ENCODE peak calls at places on chromosomes 5 and 9, in eight cellular contexts. K, E, G, S, U, J, I and N are unnamed samples.

GRCh38 chr9:114278881-114279570 is 43.9 kb upstream of the ORM1 start:
- DNase-seq in K (no peak), E (peak), G (no peak), S (no peak), U (no peak), J (peak), I (peak), N (no peak)

GRCh38 chr5:154708845-154709244 is 46.3 kb upstream of the LARP1 start:
- DNase-seq in K (no peak), E (peak), G (no peak), S (no peak), U (no peak), J (peak), I (no peak), N (no peak)

GRCh38 chr9:17342696-17343095 is 207.9 kb downstream of the CNTLN start:
- DNase-seq in K (peak), E (no peak), G (no peak), S (peak), U (no peak), J (no peak), I (no peak), N (no peak)

GRCh38 chr5:5933651-5934050 is 444.7 kb downstream of the MED10 start:
- DNase-seq in K (peak), E (no peak), G (no peak), S (no peak), U (no peak), J (no peak), I (no peak), N (peak)

GRCh38 chr5:168756517-168757391 is 177.6 kb upstream of the PANK3 start:
- DNase-seq in K (peak), E (no peak), G (no peak), S (no peak), U (no peak), J (no peak), I (no peak), N (no peak)

GRCh38 chr9:120377268-120378150 is 202.5 kb downstream of the CDK5RAP2 start:
- DNase-seq in K (no peak), E (peak), G (no peak), S (no peak), U (no peak), J (no peak), I (no peak), N (no peak)

GRCh38 chr9:128078504-128079434 is 10.7 kb downstream of the SLC25A25 start:
- DNase-seq in K (no peak), E (peak), G (no peak), S (no peak), U (no peak), J (peak), I (no peak), N (no peak)

GRCh38 chr5:2383678-2384025 is 367.8 kb downstream of the IRX2 start:
- DNase-seq in K (no peak), E (no peak), G (no peak), S (no peak), U (no peak), J (no peak), I (peak), N (no peak)

GRCh38 chr5:98483301-98483700 is 290.2 kb upstream of the RGMB start:
- DNase-seq in K (no peak), E (peak), G (no peak), S (no peak), U (peak), J (no peak), I (no peak), N (no peak)

GRCh38 chr9:109387206-109387605 is 66.3 kb upstream of the EPB41L4B start:
- DNase-seq in K (no peak), E (no peak), G (no peak), S (no peak), U (no peak), J (no peak), I (no peak), N (no peak)

GRCh38 chr9:24961787-24962186 is 416.1 kb upstream of the IZUMO3 start:
- DNase-seq in K (no peak), E (no peak), G (no peak), S (no peak), U (no peak), J (no peak), I (no peak), N (no peak)

GRCh38 chr5:71651554-71651953 is 64.4 kb downstream of the MCCC2 start:
- DNase-seq in K (no peak), E (no peak), G (peak), S (no peak), U (no peak), J (no peak), I (no peak), N (no peak)

GRCh38 chr9:2781336-2781735 is 62.6 kb downstream of the PUM3 start:
- DNase-seq in K (no peak), E (no peak), G (no peak), S (no peak), U (no peak), J (no peak), I (no peak), N (no peak)